ENCODE peak calls at places on chromosomes 2 and 18, in four cellular contexts. Q is K562, X is IMR-90, W is dorsolateral prefrontal cortex. V is an unnamed sample.

GRCh38 chr2:69538872-69539548 is 101.8 kb upstream of the NFU1 start:
- DNase-seq in Q (no peak), W (no peak), X (no peak), V (no peak)

GRCh38 chr18:227902-228301 is 39.9 kb downstream of the THOC1 start:
- DNase-seq in W (no peak), Q (no peak), X (no peak), V (no peak)

GRCh38 chr18:46623541-46623940 is 33.5 kb downstream of the LOXHD1 start:
- DNase-seq in W (peak), Q (no peak), X (no peak), V (no peak)

GRCh38 chr2:235514627-235515363 is 21.0 kb downstream of the AGAP1 start:
- DNase-seq in W (no peak), Q (no peak), X (no peak), V (no peak)

GRCh38 chr2:16640867-16641266 is 24.8 kb downstream of the CYRIA start:
- DNase-seq in W (no peak), Q (no peak), X (peak), V (no peak)

GRCh38 chr2:205686231-205687017 is 4.1 kb downstream of the NRP2 start:
- DNase-seq in W (no peak), Q (no peak), X (peak), V (no peak)

GRCh38 chr2:19321946-19322345 is 36.5 kb downstream of the OSR1 start:
- DNase-seq in W (no peak), Q (no peak), X (peak), V (no peak)

GRCh38 chr2:156864753-156865152 is 392.8 kb upstream of the GALNT5 start:
- DNase-seq in W (no peak), Q (no peak), X (no peak), V (no peak)

GRCh38 chr2:161415467-161416293 is 417 bp upstream of the TBR1 start:
- DNase-seq in W (no peak), Q (no peak), X (no peak), V (no peak)

GRCh38 chr2:179344970-179345369 is 80.3 kb upstream of the SESTD1 start:
- DNase-seq in W (no peak), Q (no peak), X (no peak), V (no peak)

GRCh38 chr2:120239488-120240287 is 13.0 kb upstream of the RALB start:
- DNase-seq in W (no peak), X (peak), Q (peak), V (no peak)
- H3K27ac ChIP-seq in W (no peak), X (no peak), Q (no peak), V (no peak)

DNA sequence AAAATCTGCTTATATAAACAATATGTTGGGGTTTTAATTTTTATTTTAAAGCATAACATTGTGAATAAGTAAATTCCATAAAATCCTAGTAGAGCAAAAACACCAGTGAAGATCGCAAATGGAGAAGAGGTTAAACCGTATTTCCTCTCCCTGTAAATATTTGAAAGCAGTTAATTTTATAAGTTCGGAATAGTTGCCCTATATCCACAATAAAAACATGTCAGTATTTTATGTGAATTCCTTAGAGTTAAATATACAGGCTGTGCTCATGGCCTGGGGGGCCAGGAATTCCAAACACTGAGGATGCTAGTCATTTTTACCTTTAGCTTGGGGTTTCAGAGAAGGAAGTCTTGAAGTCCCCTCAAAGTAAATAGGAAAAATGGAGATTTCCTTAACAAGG is 135.0 kb downstream of the FIGN start:
- DNase-seq in W (no peak), Q (no peak), X (no peak), V (no peak)
- H3K27ac ChIP-seq in W (no peak), Q (no peak), X (no peak), V (no peak)

GRCh38 chr2:98936133-98936916 is at the start of gene CRACDL:
- DNase-seq in W (no peak), Q (no peak), X (no peak), V (peak)
- H3K27ac ChIP-seq in W (peak), Q (no peak), X (no peak), V (no peak)

DNA sequence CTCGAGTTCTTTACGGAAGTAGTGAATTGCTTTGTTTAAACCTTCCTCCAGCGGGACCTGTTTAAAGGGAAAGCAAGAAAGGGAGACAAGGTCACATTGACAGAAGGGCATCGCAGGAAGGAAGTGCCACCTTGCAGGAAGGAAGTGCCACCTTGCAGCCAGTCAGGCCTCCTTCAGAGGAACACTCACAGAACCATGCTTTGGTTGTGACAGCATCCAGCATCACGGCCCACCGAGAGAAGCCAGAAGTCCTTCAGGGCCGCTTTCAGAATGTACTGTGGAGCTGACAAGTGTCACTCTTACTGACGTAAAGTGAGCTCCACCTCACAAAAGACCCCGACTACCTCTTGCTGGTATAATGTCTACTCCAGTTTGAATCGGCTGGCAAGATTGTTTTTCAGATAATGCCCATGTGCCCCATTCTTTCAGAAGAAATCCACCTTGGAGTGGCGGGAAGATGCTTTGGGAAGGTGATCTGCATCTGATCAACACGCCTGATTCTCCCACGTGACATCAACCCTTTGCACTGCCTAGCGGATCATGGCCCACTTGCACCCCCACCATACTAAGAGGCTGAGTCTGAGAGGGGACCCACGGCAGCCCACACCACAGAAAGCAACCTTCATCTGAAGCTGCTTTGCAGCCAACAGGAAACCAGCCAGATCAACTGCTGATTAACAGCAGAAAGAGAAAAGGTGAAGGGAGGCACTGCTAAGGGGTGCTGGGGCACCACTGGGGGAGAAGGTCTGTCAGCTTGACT is 99.8 kb downstream of the UXS1 start:
- DNase-seq in Q (no peak), X (no peak), W (no peak), V (peak)
- H3K27ac ChIP-seq in Q (no peak), X (no peak), W (no peak), V (peak)

DNA sequence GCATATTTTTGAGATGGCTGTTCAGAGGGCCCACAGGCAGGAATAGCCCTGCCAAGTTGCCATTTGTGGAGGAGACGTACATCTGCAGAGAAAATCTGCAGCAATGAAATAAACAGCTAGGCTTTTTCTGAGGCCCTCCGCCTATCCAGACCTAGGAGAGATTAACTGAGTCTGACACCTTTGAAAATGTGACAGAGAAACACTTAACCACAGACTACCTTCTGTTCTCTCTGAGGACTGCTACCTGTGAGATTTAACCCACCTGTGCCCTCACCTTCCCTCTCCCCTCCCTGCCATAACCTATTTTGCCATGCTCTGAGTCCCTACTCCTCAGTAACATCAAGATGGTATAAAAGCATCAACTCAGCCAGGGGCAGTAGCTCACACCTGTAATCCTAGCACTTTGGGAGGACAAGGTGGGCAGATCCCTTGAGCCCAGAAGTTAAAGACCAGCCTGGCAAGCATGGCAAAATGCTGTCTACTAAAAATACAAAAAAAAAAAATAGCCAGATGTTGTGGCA is 160.3 kb downstream of the TGIF1 start:
- DNase-seq in W (no peak), Q (no peak), X (no peak), V (no peak)
- H3K27ac ChIP-seq in W (no peak), Q (peak), X (no peak), V (no peak)

DNA sequence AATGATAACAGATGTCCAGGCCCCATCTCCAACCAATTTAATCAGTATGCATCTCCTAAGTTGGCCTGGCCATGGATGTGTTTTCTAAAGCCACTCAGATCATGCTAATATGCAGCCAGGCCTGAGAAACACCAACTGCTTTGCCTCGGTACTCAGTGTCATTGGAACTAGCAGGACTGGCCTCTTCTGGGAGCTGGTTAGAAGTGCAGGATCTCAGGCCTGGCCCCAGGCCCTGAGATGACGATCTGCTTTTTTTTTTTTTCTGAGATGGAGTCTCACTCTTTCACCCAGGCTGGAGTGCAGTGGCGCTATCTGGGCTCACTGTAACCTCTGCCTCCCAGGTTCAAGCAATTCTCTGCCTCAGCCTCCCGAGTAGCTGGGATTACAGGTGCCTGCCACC is 69.1 kb downstream of the IRS1 start:
- DNase-seq in W (no peak), X (peak), Q (no peak), V (no peak)
- H3K27ac ChIP-seq in W (no peak), X (peak), Q (no peak), V (no peak)

GRCh38 chr2:99555410-99555809 is 65.6 kb upstream of the REV1 start:
- DNase-seq in X (no peak), W (no peak), Q (no peak), V (no peak)
- H3K27ac ChIP-seq in X (no peak), W (no peak), Q (no peak), V (no peak)

GRCh38 chr2:201972621-201973255 is 60.9 kb upstream of the FZD7 start:
- DNase-seq in Q (no peak), X (no peak), W (no peak), V (no peak)
- H3K27ac ChIP-seq in Q (no peak), X (no peak), W (no peak), V (no peak)

GRCh38 chr18:57957210-57957609 is 86.8 kb upstream of the NEDD4L start:
- DNase-seq in W (no peak), X (no peak), Q (no peak), V (no peak)

GRCh38 chr18:57961876-57962505 is 82.0 kb upstream of the NEDD4L start:
- DNase-seq in Q (no peak), X (no peak), W (no peak), V (no peak)

GRCh38 chr18:57961411-57961810 is 82.6 kb upstream of the NEDD4L start:
- DNase-seq in X (no peak), Q (no peak), W (no peak), V (no peak)

GRCh38 chr18:57956495-57956894 is 87.5 kb upstream of the NEDD4L start:
- DNase-seq in X (no peak), W (no peak), Q (no peak), V (no peak)

DNA sequence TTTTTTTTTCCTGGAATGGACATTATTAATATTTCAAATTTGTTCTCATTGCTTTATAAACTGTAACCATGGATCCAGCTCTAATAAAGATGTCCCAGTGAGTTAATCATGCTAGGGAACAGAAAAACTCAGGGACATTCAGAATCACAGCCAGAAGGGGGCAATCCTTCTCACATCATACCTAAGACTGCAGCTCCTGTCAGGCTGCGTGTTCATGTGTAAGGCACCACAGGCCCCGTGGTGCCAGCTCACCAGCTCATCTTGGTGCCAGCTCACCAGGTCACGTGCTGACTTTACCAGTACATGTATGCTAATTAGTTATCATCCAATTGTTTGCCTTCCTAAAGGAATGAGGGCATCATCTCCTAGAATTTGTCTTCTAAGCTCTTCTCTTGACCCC is 84.7 kb upstream of the NEDD4L start:
- DNase-seq in Q (no peak), X (peak), W (no peak), V (no peak)
- H3K27ac ChIP-seq in Q (no peak), X (no peak), W (no peak), V (no peak)

GRCh38 chr18:59063300-59063895 is 76.3 kb upstream of the SEC11C start:
- DNase-seq in X (no peak), W (no peak), Q (no peak), V (no peak)

GRCh38 chr18:59060540-59060939 is 79.1 kb upstream of the SEC11C start:
- DNase-seq in W (no peak), X (no peak), Q (no peak), V (no peak)

GRCh38 chr18:59063912-59064311 is 75.8 kb upstream of the SEC11C start:
- DNase-seq in W (no peak), X (no peak), Q (no peak), V (no peak)

GRCh38 chr18:59062643-59063006 is 77.1 kb upstream of the SEC11C start:
- DNase-seq in Q (no peak), X (no peak), W (no peak), V (no peak)

GRCh38 chr18:59061914-59062642 is 77.6 kb upstream of the SEC11C start:
- DNase-seq in X (no peak), Q (no peak), W (no peak), V (no peak)
- H3K27ac ChIP-seq in X (no peak), Q (no peak), W (no peak), V (no peak)